ENCODE peak calls at places on chromosomes 7 and 10, in ten cellular contexts. S, L, K, H, B, R, M, X, Q and C are unnamed samples.
A peak's percentile ranks its signal among the peaks of the same experiment; 100 is the strongest.

GRCh38 chr7:156640949-156641485 is 443 bp downstream of the RNF32 start:
- DNase-seq in S (peak; percentile 61), L (no peak), K (peak; percentile 29), H (peak; percentile 86), B (peak; percentile 48), R (peak; percentile 38), M (no peak), X (peak; percentile 63), Q (peak; percentile 90), C (no peak)

GRCh38 chr10:52068485-52068884 is 245.6 kb upstream of the DKK1 start:
- DNase-seq in S (no peak), L (no peak), K (no peak), H (no peak), B (no peak), R (no peak), M (no peak), X (no peak), Q (no peak), C (no peak)

GRCh38 chr7:47819054-47819920 is 129.0 kb downstream of the PKD1L1 start:
- DNase-seq in S (peak; percentile 2), L (peak; percentile 71), K (no peak), H (no peak), B (peak; percentile 18), R (peak; percentile 66), M (no peak), X (peak; percentile 76), Q (peak; percentile 91), C (no peak)

GRCh38 chr7:28258240-28258639 is 77.6 kb upstream of the JAZF1 start:
- DNase-seq in S (no peak), L (no peak), K (no peak), H (no peak), B (no peak), R (no peak), M (no peak), X (no peak), Q (no peak), C (no peak)

GRCh38 chr10:124642076-124642710 is 102.0 kb downstream of the FAM53B start:
- DNase-seq in S (no peak), L (no peak), K (no peak), H (no peak), B (no peak), R (no peak), M (no peak), X (no peak), Q (no peak), C (no peak)

GRCh38 chr7:134619627-134620331 is 26.9 kb upstream of the BPGM start:
- DNase-seq in S (no peak), L (peak; percentile 47), K (no peak), H (no peak), B (no peak), R (no peak), M (no peak), X (no peak), Q (no peak), C (no peak)

GRCh38 chr7:154967581-154967980 is 35.3 kb downstream of the PAXIP1 start:
- DNase-seq in S (no peak), L (no peak), K (no peak), H (no peak), B (no peak), R (no peak), M (no peak), X (no peak), Q (no peak), C (no peak)

GRCh38 chr7:42338231-42339222 is 101.5 kb upstream of the GLI3 start:
- DNase-seq in S (no peak), L (no peak), K (no peak), H (no peak), B (no peak), R (no peak), M (no peak), X (no peak), Q (no peak), C (no peak)

GRCh38 chr7:45278763-45279420 is 121.3 kb downstream of the RAMP3 start:
- DNase-seq in S (no peak), L (no peak), K (no peak), H (no peak), B (no peak), R (no peak), M (no peak), X (no peak), Q (no peak), C (no peak)

GRCh38 chr7:114819629-114820362 is 102.1 kb upstream of the MDFIC start:
- DNase-seq in S (no peak), L (peak; percentile 97), K (no peak), H (no peak), B (no peak), R (no peak), M (peak; percentile 94), X (peak; percentile 94), Q (no peak), C (no peak)

GRCh38 chr7:2723138-2723850 is 35.3 kb downstream of the AMZ1 start:
- DNase-seq in S (no peak), L (no peak), K (no peak), H (peak; percentile 49), B (no peak), R (no peak), M (no peak), X (no peak), Q (peak; percentile 61), C (no peak)

GRCh38 chr7:41438919-41439882 is 263.7 kb downstream of the INHBA start:
- DNase-seq in S (no peak), L (no peak), K (no peak), H (no peak), B (no peak), R (no peak), M (no peak), X (no peak), Q (no peak), C (no peak)

GRCh38 chr7:77181739-77182138 is 17.9 kb downstream of the FGL2 start:
- DNase-seq in S (no peak), L (no peak), K (no peak), H (no peak), B (no peak), R (no peak), M (no peak), X (no peak), Q (no peak), C (no peak)

GRCh38 chr10:68099736-68100135 is 9.6 kb upstream of the MYPN start:
- DNase-seq in S (no peak), L (peak; percentile 50), K (no peak), H (no peak), B (no peak), R (no peak), M (no peak), X (no peak), Q (no peak), C (no peak)

GRCh38 chr7:157397036-157397720 is 60.4 kb downstream of the DNAJB6 start:
- DNase-seq in S (no peak), L (no peak), K (no peak), H (no peak), B (no peak), R (no peak), M (no peak), X (no peak), Q (no peak), C (no peak)

GRCh38 chr10:99535764-99536399 is 3.1 kb downstream of the NKX2-3 start:
- DNase-seq in S (no peak), L (no peak), K (no peak), H (no peak), B (no peak), R (no peak), M (no peak), X (no peak), Q (no peak), C (no peak)

GRCh38 chr10:24869354-24870016 is 82.9 kb downstream of the PRTFDC1 start:
- DNase-seq in S (no peak), L (peak; percentile 21), K (no peak), H (no peak), B (no peak), R (no peak), M (no peak), X (no peak), Q (no peak), C (no peak)

GRCh38 chr7:23893942-23894890 is 184.2 kb downstream of the STK31 start:
- DNase-seq in S (peak; percentile 24), L (peak; percentile 87), K (no peak), H (peak; percentile 68), B (no peak), R (no peak), M (no peak), X (no peak), Q (peak; percentile 11), C (no peak)

GRCh38 chr10:22251751-22252285 is 34.0 kb upstream of the EBLN1 start:
- DNase-seq in S (peak; percentile 58), L (no peak), K (peak; percentile 74), H (peak; percentile 88), B (peak; percentile 55), R (peak; percentile 50), M (peak; percentile 8), X (no peak), Q (peak; percentile 18), C (peak; percentile 36)

GRCh38 chr7:4159761-4160554 is 522.1 kb upstream of the FOXK1 start:
- DNase-seq in S (no peak), L (peak; percentile 69), K (no peak), H (no peak), B (no peak), R (no peak), M (no peak), X (no peak), Q (no peak), C (no peak)

GRCh38 chr7:46850563-46851325 is 731.2 kb downstream of the TNS3 start:
- DNase-seq in S (no peak), L (no peak), K (no peak), H (no peak), B (no peak), R (no peak), M (no peak), X (no peak), Q (no peak), C (no peak)

GRCh38 chr10:12812541-12812940 is 189.0 kb downstream of the CCDC3 start:
- DNase-seq in S (no peak), L (no peak), K (no peak), H (no peak), B (no peak), R (no peak), M (no peak), X (no peak), Q (no peak), C (no peak)

GRCh38 chr7:55467047-55467593 is 102.0 kb downstream of the LANCL2 start:
- DNase-seq in S (no peak), L (no peak), K (no peak), H (no peak), B (no peak), R (no peak), M (no peak), X (no peak), Q (no peak), C (no peak)

GRCh38 chr7:37096341-37096740 is 352.3 kb downstream of the ELMO1 start:
- DNase-seq in S (no peak), L (no peak), K (no peak), H (no peak), B (no peak), R (no peak), M (no peak), X (no peak), Q (no peak), C (no peak)

GRCh38 chr10:48363617-48364355 is 57.3 kb downstream of the MAPK8 start:
- DNase-seq in S (no peak), L (peak; percentile 73), K (peak; percentile 38), H (no peak), B (no peak), R (no peak), M (peak; percentile 54), X (peak; percentile 57), Q (peak; percentile 71), C (no peak)

GRCh38 chr7:32611201-32611691 is 116.0 kb downstream of the AVL9 start:
- DNase-seq in S (no peak), L (no peak), K (no peak), H (no peak), B (no peak), R (no peak), M (no peak), X (no peak), Q (no peak), C (no peak)

GRCh38 chr10:119562097-119562496 is 19.6 kb upstream of the RGS10 start:
- DNase-seq in S (no peak), L (no peak), K (no peak), H (no peak), B (no peak), R (no peak), M (no peak), X (no peak), Q (no peak), C (no peak)

GRCh38 chr7:141074162-141074989 is 512 bp downstream of the TMEM178B start:
- DNase-seq in S (peak; percentile 28), L (no peak), K (no peak), H (peak; percentile 63), B (no peak), R (peak; percentile 33), M (no peak), X (no peak), Q (no peak), C (no peak)